ENCODE peak calls at places on chromosomes 13 and 19, in four cellular contexts. One of them, this sample, is unnamed.

GRCh38 chr13:22061806-22062391 is 391.0 kb downstream of the FGF9 start:
- DNase-seq in K562: no peak
- DNase-seq in A549: no peak
- DNase-seq in HepG2: no peak
- DNase-seq in this sample: no peak

GRCh38 chr13:80524447-80525215 is 183.7 kb upstream of the SPRY2 start:
- DNase-seq in K562: peak; percentile 1
- DNase-seq in A549: no peak
- DNase-seq in HepG2: no peak
- DNase-seq in this sample: no peak

GRCh38 chr19:55487884-55488687 is at the start of gene SSC5D:
- DNase-seq in K562: no peak
- DNase-seq in A549: no peak
- DNase-seq in HepG2: no peak
- DNase-seq in this sample: peak; percentile 26

GRCh38 chr19:42455621-42456081 is 12.9 kb upstream of the CXCL17 start:
- DNase-seq in K562: no peak
- DNase-seq in A549: peak; percentile 70
- DNase-seq in HepG2: no peak
- DNase-seq in this sample: no peak

GRCh38 chr19:10551698-10552301 is 8.1 kb downstream of the ATG4D start:
- DNase-seq in K562: no peak
- DNase-seq in A549: no peak
- DNase-seq in HepG2: no peak
- DNase-seq in this sample: no peak

GRCh38 chr19:49701271-49701786 is 10.4 kb downstream of the CPT1C start:
- DNase-seq in K562: no peak
- DNase-seq in A549: no peak
- DNase-seq in HepG2: no peak
- DNase-seq in this sample: no peak

GRCh38 chr19:46863818-46864629 is 3.2 kb downstream of the ARHGAP35 start:
- DNase-seq in K562: no peak
- DNase-seq in A549: no peak
- DNase-seq in HepG2: peak; percentile 66
- DNase-seq in this sample: peak; percentile 61

GRCh38 chr13:34300559-34300958 is 482.6 kb downstream of the RFC3 start:
- DNase-seq in K562: no peak
- DNase-seq in A549: no peak
- DNase-seq in HepG2: peak; percentile 3
- DNase-seq in this sample: no peak

GRCh38 chr19:4861147-4861546 is 6.3 kb downstream of the PLIN3 start:
- DNase-seq in K562: no peak
- DNase-seq in A549: no peak
- DNase-seq in HepG2: no peak
- DNase-seq in this sample: no peak

GRCh38 chr13:112241288-112241687 is 134.9 kb upstream of the SPACA7 start:
- DNase-seq in K562: no peak
- DNase-seq in A549: no peak
- DNase-seq in HepG2: no peak
- DNase-seq in this sample: no peak

GRCh38 chr19:53389591-53390377 is 5.2 kb upstream of the ZNF765 start:
- DNase-seq in K562: peak; percentile 14
- DNase-seq in A549: no peak
- DNase-seq in HepG2: no peak
- DNase-seq in this sample: no peak

GRCh38 chr19:43699506-43700367 is 16.1 kb upstream of the IRGC start:
- DNase-seq in K562: no peak
- DNase-seq in A549: no peak
- DNase-seq in HepG2: no peak
- DNase-seq in this sample: peak; percentile 28

GRCh38 chr13:25816239-25816638 is 235.6 kb downstream of the SHISA2 start:
- DNase-seq in K562: no peak
- DNase-seq in A549: no peak
- DNase-seq in HepG2: no peak
- DNase-seq in this sample: no peak

GRCh38 chr13:42333613-42334328 is 61.8 kb downstream of the AKAP11 start:
- DNase-seq in K562: peak; percentile 17
- DNase-seq in A549: peak; percentile 3
- DNase-seq in HepG2: peak; percentile 16
- DNase-seq in this sample: peak; percentile 22

GRCh38 chr13:26185720-26186119 is 36.4 kb downstream of the RNF6 start:
- DNase-seq in K562: no peak
- DNase-seq in A549: no peak
- DNase-seq in HepG2: no peak
- DNase-seq in this sample: peak; percentile 3

GRCh38 chr13:67735651-67736050 is 505.5 kb upstream of the PCDH9 start:
- DNase-seq in K562: no peak
- DNase-seq in A549: no peak
- DNase-seq in HepG2: no peak
- DNase-seq in this sample: no peak

GRCh38 chr13:102597029-102598015 is 536 bp downstream of the TPP2 start:
- DNase-seq in K562: peak; percentile 49
- DNase-seq in A549: no peak
- DNase-seq in HepG2: no peak
- DNase-seq in this sample: peak; percentile 52

GRCh38 chr19:56348289-56348877 is 33.7 kb upstream of the ZSCAN5A start:
- DNase-seq in K562: peak; percentile 68
- DNase-seq in A549: no peak
- DNase-seq in HepG2: no peak
- DNase-seq in this sample: no peak

GRCh38 chr19:35167251-35168119 is 12.9 kb downstream of the FXYD5 start:
- DNase-seq in K562: no peak
- DNase-seq in A549: no peak
- DNase-seq in HepG2: no peak
- DNase-seq in this sample: no peak

GRCh38 chr13:110367620-110368019 is 60.5 kb downstream of the COL4A2 start:
- DNase-seq in K562: no peak
- DNase-seq in A549: no peak
- DNase-seq in HepG2: no peak
- DNase-seq in this sample: no peak

GRCh38 chr13:106369091-106369490 is 166.4 kb downstream of the EFNB2 start:
- DNase-seq in K562: no peak
- DNase-seq in A549: no peak
- DNase-seq in HepG2: no peak
- DNase-seq in this sample: no peak

GRCh38 chr13:51920786-51921185 is 59.0 kb downstream of the CCDC70 start:
- DNase-seq in K562: no peak
- DNase-seq in A549: no peak
- DNase-seq in HepG2: no peak
- DNase-seq in this sample: no peak

GRCh38 chr13:59643906-59644626 is 519.7 kb downstream of the DIAPH3 start:
- DNase-seq in K562: no peak
- DNase-seq in A549: no peak
- DNase-seq in HepG2: no peak
- DNase-seq in this sample: no peak

GRCh38 chr13:24664726-24665409 is 15.3 kb upstream of the ATP12A start:
- DNase-seq in K562: no peak
- DNase-seq in A549: no peak
- DNase-seq in HepG2: no peak
- DNase-seq in this sample: peak; percentile 63

GRCh38 chr13:79393564-79394249 is 12.3 kb downstream of the RBM26 start:
- DNase-seq in K562: peak; percentile 45
- DNase-seq in A549: no peak
- DNase-seq in HepG2: peak; percentile 93
- DNase-seq in this sample: no peak

GRCh38 chr19:754530-754929 is 3.6 kb downstream of the MISP start:
- DNase-seq in K562: no peak
- DNase-seq in A549: no peak
- DNase-seq in HepG2: no peak
- DNase-seq in this sample: no peak

GRCh38 chr19:755063-755462 is 4.2 kb downstream of the MISP start:
- DNase-seq in K562: no peak
- DNase-seq in A549: no peak
- DNase-seq in HepG2: no peak
- DNase-seq in this sample: no peak

GRCh38 chr19:757811-758668 is 7.1 kb downstream of the MISP start:
- DNase-seq in K562: no peak
- DNase-seq in A549: no peak
- DNase-seq in HepG2: no peak
- DNase-seq in this sample: no peak

GRCh38 chr19:756821-757688 is 6.1 kb downstream of the MISP start:
- DNase-seq in K562: no peak
- DNase-seq in A549: no peak
- DNase-seq in HepG2: no peak
- DNase-seq in this sample: no peak

GRCh38 chr19:756232-756631 is 5.3 kb downstream of the MISP start:
- DNase-seq in K562: peak; percentile 61
- DNase-seq in A549: peak; percentile 54
- DNase-seq in HepG2: peak; percentile 82
- DNase-seq in this sample: peak; percentile 49
- TF ChIP-seq MAZ in K562: no peak
- TF ChIP-seq MAZ in A549: no peak
- TF ChIP-seq MAZ in HepG2: no peak
- TF ChIP-seq MAZ in this sample: no peak

DNA sequence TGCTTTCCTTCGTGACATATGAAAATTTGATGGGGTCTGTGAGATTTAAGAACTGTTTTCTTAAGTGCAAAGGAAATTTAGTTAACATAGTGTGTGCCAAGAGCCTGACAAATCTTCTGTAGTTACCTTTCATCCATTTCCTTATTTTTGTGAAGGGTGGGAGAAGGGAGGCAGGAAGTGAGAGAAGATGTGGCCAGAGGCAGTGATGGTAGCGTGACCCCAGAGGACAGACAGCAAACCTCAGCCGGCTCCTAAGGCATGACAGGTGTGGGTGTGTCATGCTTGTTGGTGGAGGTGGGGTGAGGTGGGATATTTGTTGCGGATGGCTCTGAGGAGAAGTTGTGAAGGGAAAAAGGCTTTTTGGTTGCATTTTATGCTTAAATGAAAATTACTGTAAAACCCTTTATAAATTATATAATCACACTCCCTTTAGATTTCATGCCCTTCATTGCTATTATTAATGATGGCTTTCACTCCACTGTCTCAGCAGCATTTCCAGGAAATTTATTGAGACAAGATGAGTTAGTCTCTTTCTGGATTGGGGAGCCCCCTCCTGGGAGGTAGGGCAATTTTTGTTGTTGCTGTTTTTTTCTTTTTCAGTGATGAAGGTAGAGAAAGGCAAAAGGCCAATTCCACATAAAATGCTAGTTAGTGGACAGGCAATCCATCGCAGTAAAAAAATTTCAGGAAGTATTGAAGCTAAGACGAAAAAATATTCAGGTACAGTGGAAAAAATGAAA is 80.0 kb downstream of the TEX26 start:
- DNase-seq in K562: no peak
- DNase-seq in A549: peak; percentile 10
- DNase-seq in HepG2: peak; percentile 3
- DNase-seq in this sample: peak; percentile 46
- TF ChIP-seq BHLHE40 in K562: no peak
- TF ChIP-seq BHLHE40 in A549: no peak
- TF ChIP-seq BHLHE40 in HepG2: no peak
- TF ChIP-seq BHLHE40 in this sample: no peak

GRCh38 chr19:40829205-40829604 is 21.0 kb downstream of the CYP2A6 start:
- DNase-seq in K562: no peak
- DNase-seq in A549: no peak
- DNase-seq in HepG2: no peak
- DNase-seq in this sample: no peak

GRCh38 chr19:40827386-40828247 is 22.6 kb downstream of the CYP2A6 start:
- DNase-seq in K562: no peak
- DNase-seq in A549: no peak
- DNase-seq in HepG2: no peak
- DNase-seq in this sample: no peak

GRCh38 chr19:40836754-40837429 is 13.4 kb downstream of the CYP2A6 start:
- DNase-seq in K562: no peak
- DNase-seq in A549: no peak
- DNase-seq in HepG2: no peak
- DNase-seq in this sample: no peak

DNA sequence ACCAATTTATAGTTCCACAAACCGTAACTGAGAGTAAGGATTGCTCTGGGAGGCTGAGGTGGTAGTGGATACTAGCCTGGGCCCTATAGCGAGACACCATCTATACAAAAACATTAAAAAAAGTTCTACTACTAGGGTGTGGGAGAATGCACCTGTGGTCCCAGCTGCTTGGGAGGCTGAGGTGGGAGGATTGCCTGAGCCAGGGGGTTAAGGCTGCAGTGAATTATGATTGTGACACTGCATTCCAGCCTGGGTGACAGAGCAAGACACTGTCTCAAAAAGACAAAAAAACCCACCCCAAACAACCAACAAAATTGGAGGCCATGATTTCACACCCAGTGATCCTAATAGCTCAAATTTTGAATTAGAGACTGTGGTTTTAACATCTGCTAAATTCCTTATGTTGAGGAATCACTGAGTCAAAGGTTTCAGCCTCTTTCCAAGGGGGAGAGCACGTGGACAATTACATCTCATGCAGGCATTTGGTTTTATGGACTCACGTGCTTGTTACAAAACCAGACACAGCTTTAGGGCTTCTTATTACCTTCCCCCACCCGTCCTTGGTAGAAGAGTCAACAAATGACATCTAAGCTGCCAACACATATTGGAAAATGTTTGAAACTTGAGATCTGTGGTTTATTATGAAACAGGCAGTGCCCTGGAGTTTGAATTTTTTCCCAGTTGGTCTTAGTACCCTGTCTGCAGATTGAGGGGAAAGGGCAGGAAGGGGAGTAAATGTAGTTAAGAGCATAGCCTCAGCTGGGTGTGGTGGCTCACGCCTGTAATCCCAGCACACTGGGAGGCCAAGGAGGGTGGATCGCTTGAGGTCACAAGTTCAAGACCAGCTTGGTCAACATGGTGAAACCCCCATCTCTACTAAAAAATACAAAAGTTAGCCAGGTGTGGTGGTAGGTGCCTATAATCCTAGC is 18.5 kb downstream of the CYP2A6 start:
- DNase-seq in K562: peak; percentile 30
- DNase-seq in A549: peak; percentile 60
- DNase-seq in HepG2: peak; percentile 96
- DNase-seq in this sample: peak; percentile 97
- TF ChIP-seq MAZ in K562: no peak
- TF ChIP-seq MAZ in A549: no peak
- TF ChIP-seq MAZ in HepG2: peak; percentile 58
- TF ChIP-seq MAZ in this sample: peak; percentile 23

DNA sequence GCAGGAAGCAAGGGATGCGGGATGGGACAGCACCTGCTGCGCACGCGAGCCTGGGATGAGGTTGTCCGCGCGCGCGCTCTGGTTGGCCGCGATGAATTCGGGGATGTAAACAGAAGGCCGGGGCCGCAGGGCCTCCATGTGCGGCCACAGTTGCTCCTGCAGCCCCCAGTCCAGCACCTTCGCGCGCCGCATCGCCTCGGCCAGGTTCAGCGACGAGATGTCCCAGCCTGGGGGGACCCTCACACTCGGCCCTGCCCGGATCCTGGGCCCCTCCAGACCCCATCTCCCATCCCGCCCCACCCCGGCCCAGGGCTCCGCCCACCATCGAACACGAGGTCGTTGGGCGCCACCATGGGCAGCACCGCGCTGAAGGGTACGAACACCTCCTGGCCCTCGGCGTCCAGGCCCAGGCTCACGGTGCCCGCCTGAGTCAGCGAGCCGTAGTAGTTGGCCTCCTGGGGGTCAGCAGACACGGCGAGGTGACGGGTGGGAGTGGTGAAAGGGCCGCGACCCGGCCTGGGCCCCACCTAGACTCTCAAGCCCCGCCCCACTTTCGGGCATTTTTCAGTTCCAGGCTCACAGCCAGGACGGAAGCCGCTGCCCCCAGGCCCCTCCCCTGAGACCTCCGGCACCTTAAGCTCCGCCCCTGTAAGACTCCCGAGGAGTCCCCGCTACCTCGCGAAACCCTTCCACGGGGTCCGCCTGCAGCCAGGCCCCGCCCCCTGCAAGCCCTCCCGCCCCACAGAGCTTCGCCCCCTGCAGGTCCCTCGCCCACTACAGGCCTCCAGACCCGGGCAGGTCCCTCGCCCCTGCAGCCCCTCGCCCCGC is 1.1 kb downstream of the ISYNA1 start:
- DNase-seq in K562: peak; percentile 98
- DNase-seq in A549: peak; percentile 80
- DNase-seq in HepG2: peak; percentile 57
- DNase-seq in this sample: peak; percentile 69
- TF ChIP-seq BHLHE40 in K562: no peak
- TF ChIP-seq BHLHE40 in A549: no peak
- TF ChIP-seq BHLHE40 in HepG2: no peak
- TF ChIP-seq BHLHE40 in this sample: no peak